ENCODE peak calls at places on chromosomes 12 and 14, in four cellular contexts. K is IMR-90, E is pancreas, Q is cardiac fibroblast. W is an unnamed sample.

GRCh38 chr14:21498540-21499526 is 12.3 kb downstream of the METTL3 start:
- DNase-seq in Q (peak; percentile 61), K (peak; percentile 73), E (no peak), W (no peak)

GRCh38 chr14:105055736-105056302 is 9.4 kb downstream of the GPR132 start:
- DNase-seq in E (no peak), Q (no peak), K (no peak), W (no peak)

GRCh38 chr14:60650382-60650961 is 1.2 kb upstream of the SIX1 start:
- DNase-seq in Q (no peak), E (no peak), K (peak; percentile 34), W (no peak)

GRCh38 chr12:89672589-89672979 is 36.1 kb downstream of the ATP2B1 start:
- DNase-seq in K (no peak), Q (no peak), E (no peak), W (no peak)

GRCh38 chr12:124906606-124907261 is 7.7 kb downstream of the UBC start:
- DNase-seq in E (peak; percentile 93), K (peak; percentile 90), Q (peak; percentile 93), W (peak; percentile 92)

GRCh38 chr12:109738209-109738608 is 24.6 kb downstream of the FAM222A start:
- DNase-seq in K (no peak), Q (no peak), E (peak; percentile 8), W (no peak)

GRCh38 chr14:61031026-61031425 is 50.0 kb downstream of the SLC38A6 start:
- DNase-seq in Q (no peak), E (no peak), K (no peak), W (no peak)

GRCh38 chr12:2111816-2112215 is 59.0 kb downstream of the CACNA1C start:
- DNase-seq in K (no peak), E (no peak), Q (no peak), W (no peak)

GRCh38 chr14:32077081-32078029 is at the start of gene ARHGAP5:
- DNase-seq in E (peak; percentile 59), K (peak; percentile 14), Q (peak; percentile 33), W (no peak)

GRCh38 chr12:13195848-13196301 is 651 bp upstream of the EMP1 start:
- DNase-seq in E (no peak), Q (no peak), K (peak; percentile 68), W (no peak)
- H3K4me3 ChIP-seq in E (no peak overlapping the region), Q (no peak overlapping the region), K (no peak overlapping the region), W (no peak overlapping the region)

GRCh38 chr12:27807063-27807703 is 27.1 kb upstream of the MANSC4 start:
- DNase-seq in K (no peak), Q (no peak), E (no peak), W (no peak)
- TF ChIP-seq CTCF in K (no peak), Q (no peak), E (no peak), W (no peak)

DNA sequence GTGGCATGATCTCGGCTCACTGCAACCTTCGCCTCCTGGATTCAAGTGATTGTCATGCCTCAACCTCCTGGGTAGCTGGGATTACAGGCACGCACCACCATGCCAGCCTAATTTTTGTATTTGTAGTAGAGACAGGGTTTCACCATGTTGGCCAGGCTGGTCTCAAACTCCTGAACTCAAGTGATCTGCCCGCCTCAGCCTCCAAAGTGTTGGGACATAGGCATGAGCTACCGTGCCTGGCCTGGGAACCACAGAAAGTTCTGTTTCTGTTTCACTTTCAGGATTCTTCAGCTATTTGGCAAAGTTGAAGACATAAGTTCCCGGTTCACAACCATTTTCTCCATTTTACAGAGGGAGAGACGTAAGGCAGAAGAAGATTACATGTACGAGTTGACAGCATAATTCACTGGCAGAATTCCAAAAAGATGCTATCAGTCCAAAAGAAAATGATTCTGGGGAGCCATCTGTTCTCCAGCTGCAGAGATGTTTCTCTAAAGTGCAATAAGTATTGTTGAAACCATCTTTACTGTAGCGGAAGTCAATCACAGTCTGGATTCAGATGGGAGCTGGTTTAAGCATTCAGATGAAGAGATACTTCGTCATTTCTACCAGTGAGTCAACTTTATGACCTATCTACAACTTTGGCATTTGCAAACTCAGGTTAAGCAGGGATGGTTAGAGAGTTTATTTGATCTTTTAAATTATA is 8.1 kb upstream of the RNF34 start:
- DNase-seq in Q (peak; percentile 77), K (peak; percentile 61), E (no peak), W (peak; percentile 43)
- H3K4me3 ChIP-seq in Q (peak overlapping the region; percentile 2), K (no peak overlapping the region), E (no peak overlapping the region), W (no peak overlapping the region)

GRCh38 chr14:34539407-34540180 is at the start of gene EAPP:
- DNase-seq in E (peak; percentile 97), K (peak; percentile 97), Q (peak; percentile 99), W (peak; percentile 91)
- TF ChIP-seq CTCF in E (no peak), K (no peak), Q (no peak), W (no peak)

GRCh38 chr12:104938371-104938770 is 19.7 kb downstream of the SLC41A2 start:
- DNase-seq in Q (no peak), E (no peak), K (peak; percentile 30), W (no peak)
- H3K4me3 ChIP-seq in Q (no peak overlapping the region), E (no peak overlapping the region), K (no peak overlapping the region), W (no peak overlapping the region)

GRCh38 chr14:65025818-65026217 is 39.1 kb downstream of the FNTB start:
- DNase-seq in K (peak; percentile 10), Q (no peak), E (no peak), W (no peak)

GRCh38 chr14:65024957-65025356 is 38.3 kb downstream of the FNTB start:
- DNase-seq in Q (no peak), E (no peak), K (no peak), W (no peak)

GRCh38 chr14:65015391-65015790 is 28.7 kb downstream of the FNTB start:
- DNase-seq in Q (no peak), K (no peak), E (no peak), W (no peak)

GRCh38 chr14:65016461-65016860 is 29.8 kb downstream of the FNTB start:
- DNase-seq in K (no peak), E (no peak), Q (no peak), W (no peak)

GRCh38 chr14:65019944-65020566 is 33.4 kb downstream of the FNTB start:
- DNase-seq in Q (peak; percentile 92), E (peak; percentile 53), K (peak; percentile 83), W (no peak)
- TF ChIP-seq CTCF in Q (peak; percentile 77), E (peak; percentile 65), K (peak; percentile 78), W (peak; percentile 39)

GRCh38 chr12:64494998-64495729 is 43.2 kb downstream of the TBK1 start:
- DNase-seq in Q (no peak), K (no peak), E (no peak), W (no peak)
- H3K4me3 ChIP-seq in Q (no peak overlapping the region), K (no peak overlapping the region), E (no peak overlapping the region), W (no peak overlapping the region)

GRCh38 chr12:12356467-12356885 is 402 bp upstream of the BORCS5 start:
- DNase-seq in E (no peak), K (no peak), Q (no peak), W (no peak)

GRCh38 chr12:12358528-12358927 is 1.6 kb downstream of the BORCS5 start:
- DNase-seq in Q (no peak), K (no peak), E (no peak), W (no peak)

GRCh38 chr12:12357697-12358476 is 1.0 kb downstream of the BORCS5 start:
- DNase-seq in E (no peak), K (peak; percentile 34), Q (peak; percentile 3), W (no peak)

GRCh38 chr12:12353807-12354206 is 3.1 kb upstream of the BORCS5 start:
- DNase-seq in Q (no peak), E (no peak), K (no peak), W (no peak)

DNA sequence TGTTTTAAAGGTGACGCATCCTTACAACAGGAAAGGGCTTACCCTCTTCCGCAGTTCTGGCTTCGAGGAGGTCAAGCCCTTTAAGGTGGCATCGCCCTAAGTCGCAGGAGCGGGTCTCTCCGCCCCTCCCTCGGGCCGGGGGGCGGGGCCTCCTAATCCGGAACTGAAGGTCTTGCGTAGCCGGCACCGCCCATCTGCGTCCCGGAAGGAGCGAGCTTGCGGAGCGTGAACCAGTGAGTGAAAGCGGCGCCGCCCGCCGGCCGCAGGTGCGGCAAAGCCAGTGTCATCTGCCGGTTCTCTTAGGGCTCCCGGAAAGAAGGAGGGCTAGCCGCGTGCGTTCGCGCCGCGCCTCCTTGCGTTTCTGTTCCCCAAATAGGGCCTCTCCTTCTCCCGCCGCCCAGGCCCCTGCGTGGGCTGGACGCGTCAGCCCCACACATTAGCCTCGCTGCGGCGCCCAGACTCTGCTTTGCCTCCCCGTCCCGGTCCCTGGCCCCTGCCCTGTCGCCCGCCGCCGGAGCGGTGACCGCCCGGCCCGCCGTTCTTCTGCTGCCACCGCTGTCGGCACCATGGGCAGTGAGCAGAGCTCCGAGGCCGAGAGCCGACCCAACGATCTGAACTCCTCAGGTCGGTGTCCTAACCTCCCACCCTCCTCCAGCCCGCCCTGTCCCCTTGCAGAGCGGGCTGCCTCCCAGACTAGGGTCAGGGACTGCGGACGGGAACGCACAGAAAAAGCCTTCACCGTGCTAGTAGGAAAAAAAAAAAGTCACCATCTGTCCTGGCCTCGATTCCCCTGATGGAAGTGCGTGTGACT is at the start of gene BORCS5:
- DNase-seq in E (peak; percentile 98), Q (peak; percentile 94), K (peak; percentile 87), W (peak; percentile 98)
- TF ChIP-seq CTCF in E (no peak), Q (peak; percentile 19), K (no peak), W (peak; percentile 21)

GRCh38 chr14:92322516-92322915 is 449 bp upstream of the SLC24A4 start:
- DNase-seq in K (no peak), E (no peak), Q (no peak), W (no peak)
- H3K4me3 ChIP-seq in K (no peak overlapping the region), E (no peak overlapping the region), Q (no peak overlapping the region), W (no peak overlapping the region)

DNA sequence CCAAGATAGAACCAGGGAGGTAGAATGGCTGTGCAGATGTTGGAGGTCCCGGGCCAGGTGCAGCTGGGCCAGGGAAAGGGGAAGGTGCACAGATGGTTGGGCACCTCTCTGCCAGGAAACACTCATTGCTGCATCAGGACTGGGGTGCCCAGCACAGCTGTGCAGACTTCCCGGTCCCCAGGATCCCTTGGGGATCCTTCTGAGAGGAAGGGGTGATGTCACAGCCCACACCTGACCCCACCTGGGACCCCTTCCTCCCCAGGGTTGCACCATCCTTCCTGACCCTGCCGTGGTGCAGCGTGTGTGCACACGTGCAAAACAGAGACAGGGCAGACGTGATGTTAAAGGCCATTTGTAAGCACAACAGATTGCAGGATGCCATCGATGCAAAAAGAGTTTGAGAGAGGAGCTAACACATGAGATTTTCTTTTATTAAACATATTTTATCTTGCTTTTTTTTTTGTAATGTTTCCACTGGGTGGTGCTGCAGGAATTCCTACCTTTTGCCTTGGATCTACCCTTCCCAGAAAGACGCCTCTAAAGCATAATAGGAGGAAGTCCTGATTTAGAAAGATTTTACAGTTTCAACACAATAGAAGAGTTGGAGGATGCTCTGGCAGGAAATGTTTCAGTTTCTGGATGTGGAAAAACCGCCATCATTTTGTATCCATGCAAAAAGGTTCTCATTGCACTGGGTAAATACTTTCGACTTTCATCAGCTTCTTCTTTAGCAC is 14.8 kb downstream of the ELK3 start:
- DNase-seq in E (no peak), Q (peak; percentile 66), K (no peak), W (no peak)
- TF ChIP-seq CTCF in E (no peak), Q (no peak), K (peak; percentile 12), W (no peak)